ENCODE peak calls at places on chromosomes 2 and 18, in seven cellular contexts. One of them, this sample, is unnamed.
A peak's percentile ranks its signal among the peaks of the same experiment; 100 is the strongest.

GRCh38 chr2:10519067-10519740 is 71.1 kb upstream of the ODC1 start:
- DNase-seq in smooth muscle cell of the brain vasculature: no peak
- DNase-seq in Calu3: no peak
- DNase-seq in posterior cingulate gyrus: no peak
- DNase-seq in HepG2: no peak
- DNase-seq in glutamatergic neuron: no peak
- DNase-seq in stimulated activated CD4-positive, alpha-beta T cell treated with anti-CD3 and anti-CD28 coated beads, Interleukin-15, amount 100 ng/mL, for 48 hours: no peak
- DNase-seq in this sample: no peak

GRCh38 chr2:44087037-44087713 is 81.5 kb upstream of the PPM1B start:
- DNase-seq in Calu3: peak; percentile 90
- DNase-seq in glutamatergic neuron: peak; percentile 88
- DNase-seq in posterior cingulate gyrus: peak; percentile 96
- DNase-seq in stimulated activated CD4-positive, alpha-beta T cell treated with anti-CD3 and anti-CD28 coated beads, Interleukin-15, amount 100 ng/mL, for 48 hours: peak; percentile 73
- DNase-seq in HepG2: peak; percentile 72
- DNase-seq in smooth muscle cell of the brain vasculature: peak; percentile 23
- DNase-seq in this sample: peak; percentile 83

GRCh38 chr2:182824759-182825143 is 41.7 kb downstream of the FRZB start:
- DNase-seq in Calu3: no peak
- DNase-seq in HepG2: no peak
- DNase-seq in smooth muscle cell of the brain vasculature: no peak
- DNase-seq in glutamatergic neuron: no peak
- DNase-seq in posterior cingulate gyrus: no peak
- DNase-seq in stimulated activated CD4-positive, alpha-beta T cell treated with anti-CD3 and anti-CD28 coated beads, Interleukin-15, amount 100 ng/mL, for 48 hours: no peak
- DNase-seq in this sample: no peak

GRCh38 chr2:59029058-59029457 is 787.9 kb upstream of the FANCL start:
- DNase-seq in stimulated activated CD4-positive, alpha-beta T cell treated with anti-CD3 and anti-CD28 coated beads, Interleukin-15, amount 100 ng/mL, for 48 hours: no peak
- DNase-seq in glutamatergic neuron: no peak
- DNase-seq in Calu3: no peak
- DNase-seq in HepG2: no peak
- DNase-seq in smooth muscle cell of the brain vasculature: no peak
- DNase-seq in posterior cingulate gyrus: no peak
- DNase-seq in this sample: no peak

GRCh38 chr2:105397959-105398521 is 811 bp downstream of the FHL2 start:
- DNase-seq in posterior cingulate gyrus: no peak
- DNase-seq in stimulated activated CD4-positive, alpha-beta T cell treated with anti-CD3 and anti-CD28 coated beads, Interleukin-15, amount 100 ng/mL, for 48 hours: no peak
- DNase-seq in glutamatergic neuron: no peak
- DNase-seq in smooth muscle cell of the brain vasculature: no peak
- DNase-seq in HepG2: no peak
- DNase-seq in Calu3: no peak
- DNase-seq in this sample: peak; percentile 36

GRCh38 chr2:142175917-142176316 is 45.1 kb upstream of the LRP1B start:
- DNase-seq in glutamatergic neuron: no peak
- DNase-seq in stimulated activated CD4-positive, alpha-beta T cell treated with anti-CD3 and anti-CD28 coated beads, Interleukin-15, amount 100 ng/mL, for 48 hours: no peak
- DNase-seq in posterior cingulate gyrus: no peak
- DNase-seq in Calu3: no peak
- DNase-seq in HepG2: no peak
- DNase-seq in smooth muscle cell of the brain vasculature: no peak
- DNase-seq in this sample: peak; percentile 9

GRCh38 chr18:8519102-8519501 is 90.1 kb upstream of the RAB12 start:
- DNase-seq in HepG2: no peak
- DNase-seq in smooth muscle cell of the brain vasculature: no peak
- DNase-seq in Calu3: no peak
- DNase-seq in posterior cingulate gyrus: no peak
- DNase-seq in glutamatergic neuron: no peak
- DNase-seq in stimulated activated CD4-positive, alpha-beta T cell treated with anti-CD3 and anti-CD28 coated beads, Interleukin-15, amount 100 ng/mL, for 48 hours: no peak
- DNase-seq in this sample: no peak

GRCh38 chr2:43343573-43344304 is 117.3 kb upstream of the ZFP36L2 start:
- DNase-seq in Calu3: no peak
- DNase-seq in posterior cingulate gyrus: no peak
- DNase-seq in smooth muscle cell of the brain vasculature: no peak
- DNase-seq in HepG2: no peak
- DNase-seq in stimulated activated CD4-positive, alpha-beta T cell treated with anti-CD3 and anti-CD28 coated beads, Interleukin-15, amount 100 ng/mL, for 48 hours: no peak
- DNase-seq in glutamatergic neuron: no peak
- DNase-seq in this sample: no peak

GRCh38 chr2:112818094-112818902 is 18.3 kb downstream of the IL1B start:
- DNase-seq in Calu3: peak; percentile 41
- DNase-seq in stimulated activated CD4-positive, alpha-beta T cell treated with anti-CD3 and anti-CD28 coated beads, Interleukin-15, amount 100 ng/mL, for 48 hours: no peak
- DNase-seq in smooth muscle cell of the brain vasculature: no peak
- DNase-seq in posterior cingulate gyrus: no peak
- DNase-seq in glutamatergic neuron: no peak
- DNase-seq in HepG2: peak; percentile 96
- DNase-seq in this sample: no peak

GRCh38 chr2:96800762-96801463 is 15.2 kb upstream of the CNNM3 start:
- DNase-seq in HepG2: peak; percentile 71
- DNase-seq in posterior cingulate gyrus: peak; percentile 91
- DNase-seq in Calu3: peak; percentile 79
- DNase-seq in smooth muscle cell of the brain vasculature: no peak
- DNase-seq in stimulated activated CD4-positive, alpha-beta T cell treated with anti-CD3 and anti-CD28 coated beads, Interleukin-15, amount 100 ng/mL, for 48 hours: peak; percentile 55
- DNase-seq in glutamatergic neuron: peak; percentile 81
- DNase-seq in this sample: peak; percentile 77

GRCh38 chr2:69514406-69514805 is 77.2 kb upstream of the NFU1 start:
- DNase-seq in posterior cingulate gyrus: peak; percentile 74
- DNase-seq in glutamatergic neuron: peak; percentile 84
- DNase-seq in smooth muscle cell of the brain vasculature: peak; percentile 70
- DNase-seq in stimulated activated CD4-positive, alpha-beta T cell treated with anti-CD3 and anti-CD28 coated beads, Interleukin-15, amount 100 ng/mL, for 48 hours: no peak
- DNase-seq in HepG2: no peak
- DNase-seq in Calu3: no peak
- DNase-seq in this sample: no peak

GRCh38 chr2:1778566-1778965 is 34.3 kb upstream of the PXDN start:
- DNase-seq in glutamatergic neuron: no peak
- DNase-seq in smooth muscle cell of the brain vasculature: no peak
- DNase-seq in stimulated activated CD4-positive, alpha-beta T cell treated with anti-CD3 and anti-CD28 coated beads, Interleukin-15, amount 100 ng/mL, for 48 hours: no peak
- DNase-seq in Calu3: no peak
- DNase-seq in HepG2: no peak
- DNase-seq in posterior cingulate gyrus: no peak
- DNase-seq in this sample: no peak

GRCh38 chr2:170141865-170142264 is 36.1 kb upstream of the MYO3B start:
- DNase-seq in HepG2: no peak
- DNase-seq in posterior cingulate gyrus: no peak
- DNase-seq in glutamatergic neuron: no peak
- DNase-seq in smooth muscle cell of the brain vasculature: no peak
- DNase-seq in Calu3: no peak
- DNase-seq in stimulated activated CD4-positive, alpha-beta T cell treated with anti-CD3 and anti-CD28 coated beads, Interleukin-15, amount 100 ng/mL, for 48 hours: no peak
- DNase-seq in this sample: no peak

GRCh38 chr18:22346342-22346967 is 71.3 kb downstream of the CTAGE1 start:
- DNase-seq in smooth muscle cell of the brain vasculature: no peak
- DNase-seq in HepG2: no peak
- DNase-seq in glutamatergic neuron: no peak
- DNase-seq in posterior cingulate gyrus: no peak
- DNase-seq in Calu3: peak; percentile 62
- DNase-seq in stimulated activated CD4-positive, alpha-beta T cell treated with anti-CD3 and anti-CD28 coated beads, Interleukin-15, amount 100 ng/mL, for 48 hours: no peak
- DNase-seq in this sample: peak; percentile 91

GRCh38 chr2:221060335-221060734 is 511.8 kb downstream of the EPHA4 start:
- DNase-seq in Calu3: no peak
- DNase-seq in glutamatergic neuron: no peak
- DNase-seq in smooth muscle cell of the brain vasculature: no peak
- DNase-seq in HepG2: no peak
- DNase-seq in posterior cingulate gyrus: no peak
- DNase-seq in stimulated activated CD4-positive, alpha-beta T cell treated with anti-CD3 and anti-CD28 coated beads, Interleukin-15, amount 100 ng/mL, for 48 hours: no peak
- DNase-seq in this sample: no peak

GRCh38 chr2:240997141-240997855 is 1.1 kb upstream of the SNED1 start:
- DNase-seq in Calu3: no peak
- DNase-seq in posterior cingulate gyrus: no peak
- DNase-seq in smooth muscle cell of the brain vasculature: peak; percentile 84
- DNase-seq in HepG2: peak; percentile 27
- DNase-seq in glutamatergic neuron: no peak
- DNase-seq in stimulated activated CD4-positive, alpha-beta T cell treated with anti-CD3 and anti-CD28 coated beads, Interleukin-15, amount 100 ng/mL, for 48 hours: no peak
- DNase-seq in this sample: no peak

GRCh38 chr2:188412190-188412589 is 120.5 kb downstream of the GULP1 start:
- DNase-seq in glutamatergic neuron: no peak
- DNase-seq in smooth muscle cell of the brain vasculature: no peak
- DNase-seq in posterior cingulate gyrus: no peak
- DNase-seq in HepG2: no peak
- DNase-seq in Calu3: no peak
- DNase-seq in stimulated activated CD4-positive, alpha-beta T cell treated with anti-CD3 and anti-CD28 coated beads, Interleukin-15, amount 100 ng/mL, for 48 hours: no peak
- DNase-seq in this sample: no peak

GRCh38 chr2:111972955-111973565 is 74.7 kb downstream of the MERTK start:
- DNase-seq in posterior cingulate gyrus: no peak
- DNase-seq in stimulated activated CD4-positive, alpha-beta T cell treated with anti-CD3 and anti-CD28 coated beads, Interleukin-15, amount 100 ng/mL, for 48 hours: no peak
- DNase-seq in Calu3: no peak
- DNase-seq in glutamatergic neuron: no peak
- DNase-seq in HepG2: no peak
- DNase-seq in smooth muscle cell of the brain vasculature: no peak
- DNase-seq in this sample: peak; percentile 70

GRCh38 chr2:139556789-139557188 is 776.6 kb upstream of the NXPH2 start:
- DNase-seq in smooth muscle cell of the brain vasculature: no peak
- DNase-seq in Calu3: no peak
- DNase-seq in glutamatergic neuron: no peak
- DNase-seq in stimulated activated CD4-positive, alpha-beta T cell treated with anti-CD3 and anti-CD28 coated beads, Interleukin-15, amount 100 ng/mL, for 48 hours: no peak
- DNase-seq in HepG2: no peak
- DNase-seq in posterior cingulate gyrus: no peak
- DNase-seq in this sample: no peak

GRCh38 chr18:25228410-25228809 is 123.6 kb downstream of the ZNF521 start:
- DNase-seq in posterior cingulate gyrus: no peak
- DNase-seq in smooth muscle cell of the brain vasculature: no peak
- DNase-seq in glutamatergic neuron: no peak
- DNase-seq in HepG2: no peak
- DNase-seq in Calu3: no peak
- DNase-seq in stimulated activated CD4-positive, alpha-beta T cell treated with anti-CD3 and anti-CD28 coated beads, Interleukin-15, amount 100 ng/mL, for 48 hours: no peak
- DNase-seq in this sample: no peak

GRCh38 chr2:161046876-161047275 is 113.4 kb upstream of the TANK start:
- DNase-seq in stimulated activated CD4-positive, alpha-beta T cell treated with anti-CD3 and anti-CD28 coated beads, Interleukin-15, amount 100 ng/mL, for 48 hours: no peak
- DNase-seq in Calu3: no peak
- DNase-seq in glutamatergic neuron: no peak
- DNase-seq in smooth muscle cell of the brain vasculature: no peak
- DNase-seq in HepG2: no peak
- DNase-seq in posterior cingulate gyrus: no peak
- DNase-seq in this sample: no peak

GRCh38 chr2:21256006-21256405 is 132.2 kb downstream of the TDRD15 start:
- DNase-seq in Calu3: peak; percentile 51
- DNase-seq in stimulated activated CD4-positive, alpha-beta T cell treated with anti-CD3 and anti-CD28 coated beads, Interleukin-15, amount 100 ng/mL, for 48 hours: no peak
- DNase-seq in smooth muscle cell of the brain vasculature: peak; percentile 36
- DNase-seq in HepG2: no peak
- DNase-seq in glutamatergic neuron: no peak
- DNase-seq in posterior cingulate gyrus: no peak
- DNase-seq in this sample: peak; percentile 22

GRCh38 chr2:67462741-67463496 is 65.8 kb downstream of the ETAA1 start:
- DNase-seq in HepG2: no peak
- DNase-seq in posterior cingulate gyrus: no peak
- DNase-seq in smooth muscle cell of the brain vasculature: no peak
- DNase-seq in glutamatergic neuron: no peak
- DNase-seq in stimulated activated CD4-positive, alpha-beta T cell treated with anti-CD3 and anti-CD28 coated beads, Interleukin-15, amount 100 ng/mL, for 48 hours: no peak
- DNase-seq in Calu3: no peak
- DNase-seq in this sample: peak; percentile 18

GRCh38 chr2:34096552-34097171 is 497.6 kb upstream of the FAM98A start:
- DNase-seq in HepG2: peak; percentile 53
- DNase-seq in glutamatergic neuron: peak; percentile 58
- DNase-seq in Calu3: peak; percentile 57
- DNase-seq in smooth muscle cell of the brain vasculature: peak; percentile 50
- DNase-seq in stimulated activated CD4-positive, alpha-beta T cell treated with anti-CD3 and anti-CD28 coated beads, Interleukin-15, amount 100 ng/mL, for 48 hours: no peak
- DNase-seq in posterior cingulate gyrus: no peak
- DNase-seq in this sample: peak; percentile 56

GRCh38 chr18:34709104-34709503 is 994 bp upstream of the DTNA start:
- DNase-seq in smooth muscle cell of the brain vasculature: no peak
- DNase-seq in Calu3: no peak
- DNase-seq in posterior cingulate gyrus: peak; percentile 68
- DNase-seq in glutamatergic neuron: no peak
- DNase-seq in stimulated activated CD4-positive, alpha-beta T cell treated with anti-CD3 and anti-CD28 coated beads, Interleukin-15, amount 100 ng/mL, for 48 hours: no peak
- DNase-seq in HepG2: peak; percentile 10
- DNase-seq in this sample: no peak

GRCh38 chr2:30157616-30158015 is 10.8 kb downstream of the YPEL5 start:
- DNase-seq in HepG2: no peak
- DNase-seq in Calu3: no peak
- DNase-seq in smooth muscle cell of the brain vasculature: no peak
- DNase-seq in glutamatergic neuron: no peak
- DNase-seq in posterior cingulate gyrus: no peak
- DNase-seq in stimulated activated CD4-positive, alpha-beta T cell treated with anti-CD3 and anti-CD28 coated beads, Interleukin-15, amount 100 ng/mL, for 48 hours: no peak
- DNase-seq in this sample: no peak

GRCh38 chr2:200266406-200266805 is 40.1 kb upstream of the SPATS2L start:
- DNase-seq in smooth muscle cell of the brain vasculature: no peak
- DNase-seq in HepG2: no peak
- DNase-seq in glutamatergic neuron: no peak
- DNase-seq in Calu3: no peak
- DNase-seq in posterior cingulate gyrus: no peak
- DNase-seq in stimulated activated CD4-positive, alpha-beta T cell treated with anti-CD3 and anti-CD28 coated beads, Interleukin-15, amount 100 ng/mL, for 48 hours: no peak
- DNase-seq in this sample: no peak

GRCh38 chr2:120919771-120920437 is 184.2 kb downstream of the GLI2 start:
- DNase-seq in HepG2: no peak
- DNase-seq in posterior cingulate gyrus: no peak
- DNase-seq in smooth muscle cell of the brain vasculature: no peak
- DNase-seq in glutamatergic neuron: no peak
- DNase-seq in stimulated activated CD4-positive, alpha-beta T cell treated with anti-CD3 and anti-CD28 coated beads, Interleukin-15, amount 100 ng/mL, for 48 hours: no peak
- DNase-seq in Calu3: no peak
- DNase-seq in this sample: no peak

GRCh38 chr2:14700753-14701152 is 68.2 kb downstream of the LRATD1 start:
- DNase-seq in glutamatergic neuron: no peak
- DNase-seq in posterior cingulate gyrus: no peak
- DNase-seq in HepG2: no peak
- DNase-seq in Calu3: no peak
- DNase-seq in smooth muscle cell of the brain vasculature: no peak
- DNase-seq in stimulated activated CD4-positive, alpha-beta T cell treated with anti-CD3 and anti-CD28 coated beads, Interleukin-15, amount 100 ng/mL, for 48 hours: no peak
- DNase-seq in this sample: no peak

GRCh38 chr18:10410472-10411300 is 43.7 kb upstream of the APCDD1 start:
- DNase-seq in glutamatergic neuron: no peak
- DNase-seq in HepG2: no peak
- DNase-seq in stimulated activated CD4-positive, alpha-beta T cell treated with anti-CD3 and anti-CD28 coated beads, Interleukin-15, amount 100 ng/mL, for 48 hours: no peak
- DNase-seq in posterior cingulate gyrus: no peak
- DNase-seq in Calu3: no peak
- DNase-seq in smooth muscle cell of the brain vasculature: no peak
- DNase-seq in this sample: no peak

GRCh38 chr2:17635007-17635406 is 94.5 kb downstream of the VSNL1 start:
- DNase-seq in smooth muscle cell of the brain vasculature: no peak
- DNase-seq in stimulated activated CD4-positive, alpha-beta T cell treated with anti-CD3 and anti-CD28 coated beads, Interleukin-15, amount 100 ng/mL, for 48 hours: no peak
- DNase-seq in Calu3: no peak
- DNase-seq in posterior cingulate gyrus: peak; percentile 86
- DNase-seq in HepG2: no peak
- DNase-seq in glutamatergic neuron: no peak
- DNase-seq in this sample: no peak